ENCODE peak calls at places on chromosomes 3 and 15, in nine cellular contexts. One of them, this sample, is unnamed.

GRCh38 chr3:161415506-161416231 is 44.4 kb upstream of the SPTSSB start:
- DNase-seq in naive thymus-derived CD8-positive, alpha-beta T cell: no peak
- DNase-seq in T1000: peak
- DNase-seq in effector memory CD4-positive, alpha-beta T cell: no peak
- DNase-seq in occipital lobe: no peak
- DNase-seq in NCI-H2029: peak
- DNase-seq in stimulated activated effector memory CD8-positive, alpha-beta T cell treated with anti-CD3 and anti-CD28 coated beads, Interleukin-12 subunit alpha, Interleukin-12 subunit beta, amount 100 ng/mL, for 72 hours: no peak
- DNase-seq in stomach: peak
- DNase-seq in right lobe of liver: no peak
- DNase-seq in this sample: peak

GRCh38 chr15:33565099-33565498 is 254.3 kb downstream of the RYR3 start:
- DNase-seq in naive thymus-derived CD8-positive, alpha-beta T cell: no peak
- DNase-seq in T1000: no peak
- DNase-seq in effector memory CD4-positive, alpha-beta T cell: no peak
- DNase-seq in occipital lobe: no peak
- DNase-seq in NCI-H2029: peak
- DNase-seq in stimulated activated effector memory CD8-positive, alpha-beta T cell treated with anti-CD3 and anti-CD28 coated beads, Interleukin-12 subunit alpha, Interleukin-12 subunit beta, amount 100 ng/mL, for 72 hours: no peak
- DNase-seq in stomach: no peak
- DNase-seq in right lobe of liver: no peak
- DNase-seq in this sample: no peak

GRCh38 chr3:4980229-4981159 is 1.3 kb downstream of the BHLHE40 start:
- DNase-seq in naive thymus-derived CD8-positive, alpha-beta T cell: peak
- DNase-seq in T1000: peak
- DNase-seq in effector memory CD4-positive, alpha-beta T cell: peak
- DNase-seq in occipital lobe: peak
- DNase-seq in NCI-H2029: peak
- DNase-seq in stimulated activated effector memory CD8-positive, alpha-beta T cell treated with anti-CD3 and anti-CD28 coated beads, Interleukin-12 subunit alpha, Interleukin-12 subunit beta, amount 100 ng/mL, for 72 hours: peak
- DNase-seq in stomach: peak
- DNase-seq in right lobe of liver: peak
- DNase-seq in this sample: peak

GRCh38 chr3:103786296-103786695 is 1351.5 kb downstream of the ZPLD1 start:
- DNase-seq in naive thymus-derived CD8-positive, alpha-beta T cell: no peak
- DNase-seq in T1000: no peak
- DNase-seq in effector memory CD4-positive, alpha-beta T cell: no peak
- DNase-seq in occipital lobe: no peak
- DNase-seq in NCI-H2029: no peak
- DNase-seq in stimulated activated effector memory CD8-positive, alpha-beta T cell treated with anti-CD3 and anti-CD28 coated beads, Interleukin-12 subunit alpha, Interleukin-12 subunit beta, amount 100 ng/mL, for 72 hours: no peak
- DNase-seq in stomach: no peak
- DNase-seq in right lobe of liver: no peak
- DNase-seq in this sample: no peak

GRCh38 chr3:126480864-126481263 is 5.2 kb upstream of the ZXDC start:
- DNase-seq in naive thymus-derived CD8-positive, alpha-beta T cell: no peak
- DNase-seq in T1000: no peak
- DNase-seq in effector memory CD4-positive, alpha-beta T cell: no peak
- DNase-seq in occipital lobe: no peak
- DNase-seq in NCI-H2029: no peak
- DNase-seq in stimulated activated effector memory CD8-positive, alpha-beta T cell treated with anti-CD3 and anti-CD28 coated beads, Interleukin-12 subunit alpha, Interleukin-12 subunit beta, amount 100 ng/mL, for 72 hours: no peak
- DNase-seq in stomach: no peak
- DNase-seq in right lobe of liver: peak
- DNase-seq in this sample: no peak

GRCh38 chr15:70765504-70766281 is 2.3 kb upstream of the UACA start:
- DNase-seq in naive thymus-derived CD8-positive, alpha-beta T cell: no peak
- DNase-seq in T1000: no peak
- DNase-seq in effector memory CD4-positive, alpha-beta T cell: no peak
- DNase-seq in occipital lobe: no peak
- DNase-seq in NCI-H2029: no peak
- DNase-seq in stimulated activated effector memory CD8-positive, alpha-beta T cell treated with anti-CD3 and anti-CD28 coated beads, Interleukin-12 subunit alpha, Interleukin-12 subunit beta, amount 100 ng/mL, for 72 hours: no peak
- DNase-seq in stomach: no peak
- DNase-seq in right lobe of liver: no peak
- DNase-seq in this sample: no peak

GRCh38 chr3:182697345-182697919 is 95.9 kb upstream of the ATP11B start:
- DNase-seq in naive thymus-derived CD8-positive, alpha-beta T cell: no peak
- DNase-seq in T1000: no peak
- DNase-seq in effector memory CD4-positive, alpha-beta T cell: no peak
- DNase-seq in occipital lobe: no peak
- DNase-seq in NCI-H2029: peak
- DNase-seq in stimulated activated effector memory CD8-positive, alpha-beta T cell treated with anti-CD3 and anti-CD28 coated beads, Interleukin-12 subunit alpha, Interleukin-12 subunit beta, amount 100 ng/mL, for 72 hours: no peak
- DNase-seq in stomach: no peak
- DNase-seq in right lobe of liver: peak
- DNase-seq in this sample: no peak

GRCh38 chr3:128226794-128227399 is 73.6 kb downstream of the EEFSEC start:
- DNase-seq in naive thymus-derived CD8-positive, alpha-beta T cell: peak
- DNase-seq in T1000: no peak
- DNase-seq in effector memory CD4-positive, alpha-beta T cell: no peak
- DNase-seq in occipital lobe: no peak
- DNase-seq in NCI-H2029: no peak
- DNase-seq in stimulated activated effector memory CD8-positive, alpha-beta T cell treated with anti-CD3 and anti-CD28 coated beads, Interleukin-12 subunit alpha, Interleukin-12 subunit beta, amount 100 ng/mL, for 72 hours: peak
- DNase-seq in stomach: no peak
- DNase-seq in right lobe of liver: peak
- DNase-seq in this sample: no peak

GRCh38 chr3:32403663-32404062 is 12.0 kb downstream of the CMTM7 start:
- DNase-seq in naive thymus-derived CD8-positive, alpha-beta T cell: no peak
- DNase-seq in T1000: no peak
- DNase-seq in effector memory CD4-positive, alpha-beta T cell: no peak
- DNase-seq in occipital lobe: no peak
- DNase-seq in NCI-H2029: peak
- DNase-seq in stimulated activated effector memory CD8-positive, alpha-beta T cell treated with anti-CD3 and anti-CD28 coated beads, Interleukin-12 subunit alpha, Interleukin-12 subunit beta, amount 100 ng/mL, for 72 hours: no peak
- DNase-seq in stomach: no peak
- DNase-seq in right lobe of liver: no peak
- DNase-seq in this sample: no peak

GRCh38 chr15:70435369-70435768 is 328.0 kb downstream of the UACA start:
- DNase-seq in naive thymus-derived CD8-positive, alpha-beta T cell: peak
- DNase-seq in T1000: no peak
- DNase-seq in effector memory CD4-positive, alpha-beta T cell: no peak
- DNase-seq in occipital lobe: no peak
- DNase-seq in NCI-H2029: no peak
- DNase-seq in stimulated activated effector memory CD8-positive, alpha-beta T cell treated with anti-CD3 and anti-CD28 coated beads, Interleukin-12 subunit alpha, Interleukin-12 subunit beta, amount 100 ng/mL, for 72 hours: no peak
- DNase-seq in stomach: no peak
- DNase-seq in right lobe of liver: no peak
- DNase-seq in this sample: no peak

GRCh38 chr3:17398959-17399551 is 343.4 kb downstream of the TBC1D5 start:
- DNase-seq in naive thymus-derived CD8-positive, alpha-beta T cell: no peak
- DNase-seq in T1000: no peak
- DNase-seq in effector memory CD4-positive, alpha-beta T cell: no peak
- DNase-seq in occipital lobe: no peak
- DNase-seq in NCI-H2029: no peak
- DNase-seq in stimulated activated effector memory CD8-positive, alpha-beta T cell treated with anti-CD3 and anti-CD28 coated beads, Interleukin-12 subunit alpha, Interleukin-12 subunit beta, amount 100 ng/mL, for 72 hours: no peak
- DNase-seq in stomach: no peak
- DNase-seq in right lobe of liver: no peak
- DNase-seq in this sample: no peak

GRCh38 chr15:83092309-83092976 is 15.0 kb upstream of the TM6SF1 start:
- DNase-seq in naive thymus-derived CD8-positive, alpha-beta T cell: no peak
- DNase-seq in T1000: no peak
- DNase-seq in effector memory CD4-positive, alpha-beta T cell: no peak
- DNase-seq in occipital lobe: no peak
- DNase-seq in NCI-H2029: peak
- DNase-seq in stimulated activated effector memory CD8-positive, alpha-beta T cell treated with anti-CD3 and anti-CD28 coated beads, Interleukin-12 subunit alpha, Interleukin-12 subunit beta, amount 100 ng/mL, for 72 hours: no peak
- DNase-seq in stomach: peak
- DNase-seq in right lobe of liver: peak
- DNase-seq in this sample: no peak

GRCh38 chr15:59611277-59612260 is at the start of gene GCNT3:
- DNase-seq in naive thymus-derived CD8-positive, alpha-beta T cell: no peak
- DNase-seq in T1000: no peak
- DNase-seq in effector memory CD4-positive, alpha-beta T cell: no peak
- DNase-seq in occipital lobe: no peak
- DNase-seq in NCI-H2029: no peak
- DNase-seq in stimulated activated effector memory CD8-positive, alpha-beta T cell treated with anti-CD3 and anti-CD28 coated beads, Interleukin-12 subunit alpha, Interleukin-12 subunit beta, amount 100 ng/mL, for 72 hours: no peak
- DNase-seq in stomach: no peak
- DNase-seq in right lobe of liver: no peak
- DNase-seq in this sample: no peak

GRCh38 chr15:41809121-41809520 is 18.8 kb upstream of the JMJD7 start:
- DNase-seq in naive thymus-derived CD8-positive, alpha-beta T cell: no peak
- DNase-seq in T1000: no peak
- DNase-seq in effector memory CD4-positive, alpha-beta T cell: no peak
- DNase-seq in occipital lobe: no peak
- DNase-seq in NCI-H2029: no peak
- DNase-seq in stimulated activated effector memory CD8-positive, alpha-beta T cell treated with anti-CD3 and anti-CD28 coated beads, Interleukin-12 subunit alpha, Interleukin-12 subunit beta, amount 100 ng/mL, for 72 hours: no peak
- DNase-seq in stomach: no peak
- DNase-seq in right lobe of liver: no peak
- DNase-seq in this sample: no peak

GRCh38 chr3:4722103-4722502 is 229.0 kb downstream of the ITPR1 start:
- DNase-seq in naive thymus-derived CD8-positive, alpha-beta T cell: no peak
- DNase-seq in T1000: no peak
- DNase-seq in effector memory CD4-positive, alpha-beta T cell: no peak
- DNase-seq in occipital lobe: no peak
- DNase-seq in NCI-H2029: no peak
- DNase-seq in stimulated activated effector memory CD8-positive, alpha-beta T cell treated with anti-CD3 and anti-CD28 coated beads, Interleukin-12 subunit alpha, Interleukin-12 subunit beta, amount 100 ng/mL, for 72 hours: no peak
- DNase-seq in stomach: no peak
- DNase-seq in right lobe of liver: peak
- DNase-seq in this sample: no peak

GRCh38 chr15:84598250-84598649 is 2.6 kb upstream of the ZSCAN2 start:
- DNase-seq in naive thymus-derived CD8-positive, alpha-beta T cell: peak
- DNase-seq in T1000: no peak
- DNase-seq in effector memory CD4-positive, alpha-beta T cell: no peak
- DNase-seq in occipital lobe: no peak
- DNase-seq in NCI-H2029: no peak
- DNase-seq in stimulated activated effector memory CD8-positive, alpha-beta T cell treated with anti-CD3 and anti-CD28 coated beads, Interleukin-12 subunit alpha, Interleukin-12 subunit beta, amount 100 ng/mL, for 72 hours: no peak
- DNase-seq in stomach: no peak
- DNase-seq in right lobe of liver: no peak
- DNase-seq in this sample: no peak

GRCh38 chr3:147359177-147360062 is 46.9 kb downstream of the ZIC4 start:
- DNase-seq in naive thymus-derived CD8-positive, alpha-beta T cell: no peak
- DNase-seq in T1000: no peak
- DNase-seq in effector memory CD4-positive, alpha-beta T cell: no peak
- DNase-seq in occipital lobe: no peak
- DNase-seq in NCI-H2029: no peak
- DNase-seq in stimulated activated effector memory CD8-positive, alpha-beta T cell treated with anti-CD3 and anti-CD28 coated beads, Interleukin-12 subunit alpha, Interleukin-12 subunit beta, amount 100 ng/mL, for 72 hours: no peak
- DNase-seq in stomach: no peak
- DNase-seq in right lobe of liver: no peak
- DNase-seq in this sample: no peak

GRCh38 chr3:153768559-153769469 is 352.4 kb upstream of the ARHGEF26 start:
- DNase-seq in naive thymus-derived CD8-positive, alpha-beta T cell: peak
- DNase-seq in T1000: peak
- DNase-seq in effector memory CD4-positive, alpha-beta T cell: peak
- DNase-seq in occipital lobe: no peak
- DNase-seq in NCI-H2029: peak
- DNase-seq in stimulated activated effector memory CD8-positive, alpha-beta T cell treated with anti-CD3 and anti-CD28 coated beads, Interleukin-12 subunit alpha, Interleukin-12 subunit beta, amount 100 ng/mL, for 72 hours: peak
- DNase-seq in stomach: no peak
- DNase-seq in right lobe of liver: peak
- DNase-seq in this sample: peak

GRCh38 chr3:112671930-112672715 is 31.2 kb upstream of the CCDC80 start:
- DNase-seq in naive thymus-derived CD8-positive, alpha-beta T cell: peak
- DNase-seq in T1000: peak
- DNase-seq in effector memory CD4-positive, alpha-beta T cell: no peak
- DNase-seq in occipital lobe: no peak
- DNase-seq in NCI-H2029: no peak
- DNase-seq in stimulated activated effector memory CD8-positive, alpha-beta T cell treated with anti-CD3 and anti-CD28 coated beads, Interleukin-12 subunit alpha, Interleukin-12 subunit beta, amount 100 ng/mL, for 72 hours: no peak
- DNase-seq in stomach: no peak
- DNase-seq in right lobe of liver: no peak
- DNase-seq in this sample: no peak

GRCh38 chr3:171732741-171733140 is 77.5 kb downstream of the PLD1 start:
- DNase-seq in naive thymus-derived CD8-positive, alpha-beta T cell: no peak
- DNase-seq in T1000: no peak
- DNase-seq in effector memory CD4-positive, alpha-beta T cell: no peak
- DNase-seq in occipital lobe: no peak
- DNase-seq in NCI-H2029: no peak
- DNase-seq in stimulated activated effector memory CD8-positive, alpha-beta T cell treated with anti-CD3 and anti-CD28 coated beads, Interleukin-12 subunit alpha, Interleukin-12 subunit beta, amount 100 ng/mL, for 72 hours: no peak
- DNase-seq in stomach: no peak
- DNase-seq in right lobe of liver: no peak
- DNase-seq in this sample: no peak

GRCh38 chr3:107429330-107430181 is 52.3 kb downstream of the CCDC54 start:
- DNase-seq in naive thymus-derived CD8-positive, alpha-beta T cell: peak
- DNase-seq in T1000: no peak
- DNase-seq in effector memory CD4-positive, alpha-beta T cell: peak
- DNase-seq in occipital lobe: peak
- DNase-seq in NCI-H2029: peak
- DNase-seq in stimulated activated effector memory CD8-positive, alpha-beta T cell treated with anti-CD3 and anti-CD28 coated beads, Interleukin-12 subunit alpha, Interleukin-12 subunit beta, amount 100 ng/mL, for 72 hours: peak
- DNase-seq in stomach: peak
- DNase-seq in right lobe of liver: peak
- DNase-seq in this sample: no peak

GRCh38 chr3:127320529-127321121 is 32.8 kb upstream of the PRR20G start:
- DNase-seq in naive thymus-derived CD8-positive, alpha-beta T cell: no peak
- DNase-seq in T1000: no peak
- DNase-seq in effector memory CD4-positive, alpha-beta T cell: no peak
- DNase-seq in occipital lobe: no peak
- DNase-seq in NCI-H2029: no peak
- DNase-seq in stimulated activated effector memory CD8-positive, alpha-beta T cell treated with anti-CD3 and anti-CD28 coated beads, Interleukin-12 subunit alpha, Interleukin-12 subunit beta, amount 100 ng/mL, for 72 hours: no peak
- DNase-seq in stomach: no peak
- DNase-seq in right lobe of liver: no peak
- DNase-seq in this sample: no peak

GRCh38 chr3:54146383-54147239 is 24.3 kb downstream of the CACNA2D3 start:
- DNase-seq in naive thymus-derived CD8-positive, alpha-beta T cell: no peak
- DNase-seq in T1000: no peak
- DNase-seq in effector memory CD4-positive, alpha-beta T cell: no peak
- DNase-seq in occipital lobe: peak
- DNase-seq in NCI-H2029: no peak
- DNase-seq in stimulated activated effector memory CD8-positive, alpha-beta T cell treated with anti-CD3 and anti-CD28 coated beads, Interleukin-12 subunit alpha, Interleukin-12 subunit beta, amount 100 ng/mL, for 72 hours: no peak
- DNase-seq in stomach: peak
- DNase-seq in right lobe of liver: peak
- DNase-seq in this sample: peak

GRCh38 chr3:131348911-131349310 is 32.7 kb upstream of the NUDT16 start:
- DNase-seq in naive thymus-derived CD8-positive, alpha-beta T cell: no peak
- DNase-seq in T1000: no peak
- DNase-seq in effector memory CD4-positive, alpha-beta T cell: no peak
- DNase-seq in occipital lobe: no peak
- DNase-seq in NCI-H2029: no peak
- DNase-seq in stimulated activated effector memory CD8-positive, alpha-beta T cell treated with anti-CD3 and anti-CD28 coated beads, Interleukin-12 subunit alpha, Interleukin-12 subunit beta, amount 100 ng/mL, for 72 hours: no peak
- DNase-seq in stomach: no peak
- DNase-seq in right lobe of liver: no peak
- DNase-seq in this sample: no peak

GRCh38 chr3:128069271-128069670 is 17.0 kb downstream of the SEC61A1 start:
- DNase-seq in naive thymus-derived CD8-positive, alpha-beta T cell: no peak
- DNase-seq in T1000: no peak
- DNase-seq in effector memory CD4-positive, alpha-beta T cell: no peak
- DNase-seq in occipital lobe: no peak
- DNase-seq in NCI-H2029: no peak
- DNase-seq in stimulated activated effector memory CD8-positive, alpha-beta T cell treated with anti-CD3 and anti-CD28 coated beads, Interleukin-12 subunit alpha, Interleukin-12 subunit beta, amount 100 ng/mL, for 72 hours: no peak
- DNase-seq in stomach: no peak
- DNase-seq in right lobe of liver: no peak
- DNase-seq in this sample: no peak

GRCh38 chr15:45333550-45333949 is 44.8 kb downstream of the GATM start:
- DNase-seq in naive thymus-derived CD8-positive, alpha-beta T cell: no peak
- DNase-seq in T1000: no peak
- DNase-seq in effector memory CD4-positive, alpha-beta T cell: no peak
- DNase-seq in occipital lobe: peak
- DNase-seq in NCI-H2029: no peak
- DNase-seq in stimulated activated effector memory CD8-positive, alpha-beta T cell treated with anti-CD3 and anti-CD28 coated beads, Interleukin-12 subunit alpha, Interleukin-12 subunit beta, amount 100 ng/mL, for 72 hours: no peak
- DNase-seq in stomach: peak
- DNase-seq in right lobe of liver: peak
- DNase-seq in this sample: no peak

GRCh38 chr3:153094386-153094785 is 67.6 kb upstream of the RAP2B start:
- DNase-seq in naive thymus-derived CD8-positive, alpha-beta T cell: no peak
- DNase-seq in T1000: no peak
- DNase-seq in effector memory CD4-positive, alpha-beta T cell: no peak
- DNase-seq in occipital lobe: no peak
- DNase-seq in NCI-H2029: no peak
- DNase-seq in stimulated activated effector memory CD8-positive, alpha-beta T cell treated with anti-CD3 and anti-CD28 coated beads, Interleukin-12 subunit alpha, Interleukin-12 subunit beta, amount 100 ng/mL, for 72 hours: no peak
- DNase-seq in stomach: no peak
- DNase-seq in right lobe of liver: no peak
- DNase-seq in this sample: no peak

GRCh38 chr15:68504721-68505090 is 72.7 kb upstream of the ITGA11 start:
- DNase-seq in naive thymus-derived CD8-positive, alpha-beta T cell: no peak
- DNase-seq in T1000: no peak
- DNase-seq in effector memory CD4-positive, alpha-beta T cell: no peak
- DNase-seq in occipital lobe: no peak
- DNase-seq in NCI-H2029: no peak
- DNase-seq in stimulated activated effector memory CD8-positive, alpha-beta T cell treated with anti-CD3 and anti-CD28 coated beads, Interleukin-12 subunit alpha, Interleukin-12 subunit beta, amount 100 ng/mL, for 72 hours: no peak
- DNase-seq in stomach: no peak
- DNase-seq in right lobe of liver: no peak
- DNase-seq in this sample: no peak

GRCh38 chr15:76380249-76380648 is 43.7 kb downstream of the ISL2 start:
- DNase-seq in naive thymus-derived CD8-positive, alpha-beta T cell: no peak
- DNase-seq in T1000: no peak
- DNase-seq in effector memory CD4-positive, alpha-beta T cell: no peak
- DNase-seq in occipital lobe: no peak
- DNase-seq in NCI-H2029: no peak
- DNase-seq in stimulated activated effector memory CD8-positive, alpha-beta T cell treated with anti-CD3 and anti-CD28 coated beads, Interleukin-12 subunit alpha, Interleukin-12 subunit beta, amount 100 ng/mL, for 72 hours: no peak
- DNase-seq in stomach: no peak
- DNase-seq in right lobe of liver: no peak
- DNase-seq in this sample: no peak

GRCh38 chr3:195352895-195353488 is 82.0 kb upstream of the XXYLT1 start:
- DNase-seq in naive thymus-derived CD8-positive, alpha-beta T cell: no peak
- DNase-seq in T1000: no peak
- DNase-seq in effector memory CD4-positive, alpha-beta T cell: no peak
- DNase-seq in occipital lobe: no peak
- DNase-seq in NCI-H2029: no peak
- DNase-seq in stimulated activated effector memory CD8-positive, alpha-beta T cell treated with anti-CD3 and anti-CD28 coated beads, Interleukin-12 subunit alpha, Interleukin-12 subunit beta, amount 100 ng/mL, for 72 hours: no peak
- DNase-seq in stomach: no peak
- DNase-seq in right lobe of liver: no peak
- DNase-seq in this sample: no peak

GRCh38 chr3:20916966-20917606 is 731.1 kb upstream of the SGO1 start:
- DNase-seq in naive thymus-derived CD8-positive, alpha-beta T cell: no peak
- DNase-seq in T1000: no peak
- DNase-seq in effector memory CD4-positive, alpha-beta T cell: no peak
- DNase-seq in occipital lobe: no peak
- DNase-seq in NCI-H2029: no peak
- DNase-seq in stimulated activated effector memory CD8-positive, alpha-beta T cell treated with anti-CD3 and anti-CD28 coated beads, Interleukin-12 subunit alpha, Interleukin-12 subunit beta, amount 100 ng/mL, for 72 hours: no peak
- DNase-seq in stomach: no peak
- DNase-seq in right lobe of liver: no peak
- DNase-seq in this sample: no peak

This sample was measured in NCI-H1092.